ENCODE peak calls at places on chromosomes 1 and 21, in nine cellular contexts. K is H1; H is lower lobe of right lung; I is fibroblast of lung; Z is endodermal cell; V is tibial nerve; A is WERI-Rb-1; U is body of pancreas; M is CD4-positive, alpha-beta T cell. Q is an unnamed sample.

GRCh38 chr1:183635112-183635605 is 424 bp downstream of the ARPC5 start:
- DNase-seq in K (no peak), H (peak), I (no peak), Z (no peak), V (no peak), A (no peak), U (peak), M (peak), Q (peak)

GRCh38 chr1:42152119-42152518 is 1.1 kb upstream of the GUCA2B start:
- DNase-seq in K (no peak), H (no peak), I (no peak), Z (no peak), V (no peak), A (no peak), U (peak), M (no peak), Q (peak)

GRCh38 chr1:30189818-30190480 is 533.4 kb downstream of the MATN1 start:
- DNase-seq in K (no peak), H (no peak), I (no peak), Z (no peak), V (no peak), A (peak), U (no peak), M (no peak), Q (no peak)

GRCh38 chr1:151790940-151791651 is 796 bp upstream of the TDRKH start:
- DNase-seq in K (no peak), H (peak), I (no peak), Z (peak), V (no peak), A (peak), U (no peak), M (no peak), Q (no peak)

GRCh38 chr1:118991448-118991847 is 3.3 kb upstream of the TBX15 start:
- DNase-seq in K (no peak), H (no peak), I (no peak), Z (no peak), V (no peak), A (no peak), U (no peak), M (no peak), Q (no peak)

GRCh38 chr1:54144366-54144765 is 8.4 kb downstream of the CDCP2 start:
- DNase-seq in K (no peak), H (no peak), I (no peak), Z (no peak), V (no peak), A (no peak), U (no peak), M (no peak), Q (no peak)

GRCh38 chr21:29413683-29414082 is 115.0 kb downstream of the BACH1 start:
- DNase-seq in K (no peak), H (no peak), I (no peak), Z (no peak), V (no peak), A (no peak), U (no peak), M (no peak), Q (no peak)

GRCh38 chr1:241608379-241609033 is 31.7 kb downstream of the CHML start:
- DNase-seq in K (no peak), H (no peak), I (peak), Z (no peak), V (no peak), A (no peak), U (no peak), M (no peak), Q (no peak)

GRCh38 chr1:241614144-241614543 is 26.0 kb downstream of the CHML start:
- DNase-seq in K (no peak), H (no peak), I (no peak), Z (no peak), V (no peak), A (no peak), U (no peak), M (no peak), Q (no peak)

GRCh38 chr1:27727126-27727525 is 1.4 kb downstream of the FAM76A start:
- DNase-seq in K (no peak), H (no peak), I (peak), Z (no peak), V (no peak), A (no peak), U (no peak), M (no peak), Q (no peak)

GRCh38 chr1:225906467-225906866 is 17.5 kb upstream of the LEFTY1 start:
- DNase-seq in K (no peak), H (no peak), I (no peak), Z (peak), V (no peak), A (no peak), U (no peak), M (no peak), Q (no peak)

GRCh38 chr1:207317561-207317960 is 3.9 kb upstream of the CD55 start:
- DNase-seq in K (no peak), H (no peak), I (no peak), Z (no peak), V (no peak), A (no peak), U (no peak), M (no peak), Q (no peak)

GRCh38 chr1:159867322-159868064 is 5.0 kb upstream of the VSIG8 start:
- DNase-seq in K (no peak), H (peak), I (peak), Z (peak), V (no peak), A (peak), U (peak), M (no peak), Q (no peak)

GRCh38 chr1:177786346-177786745 is 183.5 kb downstream of the SEC16B start:
- DNase-seq in K (no peak), H (no peak), I (no peak), Z (no peak), V (no peak), A (no peak), U (no peak), M (no peak), Q (no peak)

GRCh38 chr1:201279313-201279712 is 4.0 kb upstream of the PKP1 start:
- DNase-seq in K (no peak), H (no peak), I (peak), Z (no peak), V (peak), A (no peak), U (no peak), M (no peak), Q (no peak)

GRCh38 chr1:161228032-161228431 is 2.2 kb downstream of the TOMM40L start:
- DNase-seq in K (no peak), H (no peak), I (no peak), Z (no peak), V (no peak), A (no peak), U (no peak), M (no peak), Q (peak)

GRCh38 chr21:38982804-38983203 is 177.1 kb downstream of the ETS2 start:
- DNase-seq in K (no peak), H (no peak), I (no peak), Z (no peak), V (no peak), A (no peak), U (no peak), M (no peak), Q (no peak)

GRCh38 chr1:23904748-23905357 is 8.3 kb downstream of the CNR2 start:
- DNase-seq in K (no peak), H (no peak), I (no peak), Z (no peak), V (no peak), A (no peak), U (no peak), M (no peak), Q (no peak)

GRCh38 chr1:181640959-181641358 is 157.6 kb downstream of the CACNA1E start:
- DNase-seq in K (no peak), H (no peak), I (no peak), Z (no peak), V (no peak), A (no peak), U (no peak), M (no peak), Q (no peak)

GRCh38 chr1:228154021-228154684 is 4.4 kb downstream of the GJC2 start:
- DNase-seq in K (no peak), H (peak), I (no peak), Z (no peak), V (peak), A (no peak), U (no peak), M (no peak), Q (peak)

GRCh38 chr1:45945426-45945825 is 142.0 kb downstream of the MAST2 start:
- DNase-seq in K (no peak), H (no peak), I (peak), Z (no peak), V (no peak), A (no peak), U (peak), M (no peak), Q (peak)

GRCh38 chr1:183418696-183419095 is 516 bp upstream of the NMNAT2 start:
- DNase-seq in K (no peak), H (no peak), I (no peak), Z (no peak), V (no peak), A (no peak), U (no peak), M (no peak), Q (no peak)

GRCh38 chr1:58982259-58982998 is 198.6 kb upstream of the JUN start:
- DNase-seq in K (no peak), H (no peak), I (no peak), Z (peak), V (peak), A (peak), U (peak), M (no peak), Q (no peak)

GRCh38 chr21:20856926-20857325 is 141.3 kb upstream of the NCAM2 start:
- DNase-seq in K (no peak), H (no peak), I (no peak), Z (peak), V (no peak), A (no peak), U (no peak), M (no peak), Q (no peak)

GRCh38 chr1:212488436-212489283 is 55.9 kb downstream of the NENF start:
- DNase-seq in K (no peak), H (no peak), I (peak), Z (peak), V (peak), A (no peak), U (peak), M (no peak), Q (peak)

GRCh38 chr1:71438626-71439025 is 357.8 kb upstream of the ZRANB2 start:
- DNase-seq in K (no peak), H (no peak), I (no peak), Z (no peak), V (no peak), A (no peak), U (no peak), M (no peak), Q (no peak)

GRCh38 chr1:168879906-168880734 is 151.1 kb upstream of the DPT start:
- DNase-seq in K (no peak), H (no peak), I (peak), Z (peak), V (no peak), A (peak), U (peak), M (no peak), Q (peak)

GRCh38 chr1:21669287-21670058 is at the start of gene RAP1GAP:
- DNase-seq in K (no peak), H (peak), I (no peak), Z (peak), V (no peak), A (peak), U (peak), M (no peak), Q (no peak)

GRCh38 chr21:29465528-29465927 is 166.8 kb downstream of the BACH1 start:
- DNase-seq in K (no peak), H (no peak), I (no peak), Z (no peak), V (no peak), A (no peak), U (no peak), M (no peak), Q (no peak)

GRCh38 chr1:243944429-243945160 is 94.6 kb upstream of the AKT3 start:
- DNase-seq in K (peak), H (no peak), I (peak), Z (peak), V (no peak), A (no peak), U (peak), M (no peak), Q (no peak)

GRCh38 chr1:14735861-14736260 is 137.4 kb downstream of the KAZN start:
- DNase-seq in K (no peak), H (no peak), I (no peak), Z (no peak), V (no peak), A (no peak), U (no peak), M (no peak), Q (no peak)

GRCh38 chr1:6152882-6153281 is 27.2 kb downstream of the CHD5 start:
- DNase-seq in K (no peak), H (no peak), I (no peak), Z (no peak), V (no peak), A (no peak), U (no peak), M (no peak), Q (no peak)

GRCh38 chr21:34367320-34367935 is 3.6 kb downstream of the KCNE2 start:
- DNase-seq in K (no peak), H (no peak), I (peak), Z (peak), V (no peak), A (peak), U (peak), M (no peak), Q (no peak)

GRCh38 chr1:235500971-235501540 is 3.2 kb downstream of the B3GALNT2 start:
- DNase-seq in K (no peak), H (no peak), I (no peak), Z (no peak), V (no peak), A (no peak), U (no peak), M (no peak), Q (no peak)

GRCh38 chr1:3133671-3134070 is 64.7 kb downstream of the PRDM16 start:
- DNase-seq in K (no peak), H (peak), I (no peak), Z (no peak), V (no peak), A (no peak), U (peak), M (no peak), Q (no peak)

GRCh38 chr1:9183898-9184297 is 50.7 kb upstream of the H6PD start:
- DNase-seq in K (no peak), H (no peak), I (no peak), Z (no peak), V (no peak), A (no peak), U (no peak), M (no peak), Q (no peak)

GRCh38 chr1:30887485-30888315 is 20.9 kb downstream of the SDC3 start:
- DNase-seq in K (no peak), H (no peak), I (peak), Z (peak), V (no peak), A (no peak), U (no peak), M (no peak), Q (no peak)

GRCh38 chr1:53737648-53738204 is 1.2 kb downstream of the GLIS1 start:
- DNase-seq in K (no peak), H (no peak), I (peak), Z (peak), V (no peak), A (no peak), U (no peak), M (no peak), Q (no peak)

GRCh38 chr1:202616355-202616910 is 93.8 kb downstream of the SYT2 start:
- DNase-seq in K (no peak), H (no peak), I (no peak), Z (no peak), V (no peak), A (no peak), U (no peak), M (no peak), Q (no peak)

DNA sequence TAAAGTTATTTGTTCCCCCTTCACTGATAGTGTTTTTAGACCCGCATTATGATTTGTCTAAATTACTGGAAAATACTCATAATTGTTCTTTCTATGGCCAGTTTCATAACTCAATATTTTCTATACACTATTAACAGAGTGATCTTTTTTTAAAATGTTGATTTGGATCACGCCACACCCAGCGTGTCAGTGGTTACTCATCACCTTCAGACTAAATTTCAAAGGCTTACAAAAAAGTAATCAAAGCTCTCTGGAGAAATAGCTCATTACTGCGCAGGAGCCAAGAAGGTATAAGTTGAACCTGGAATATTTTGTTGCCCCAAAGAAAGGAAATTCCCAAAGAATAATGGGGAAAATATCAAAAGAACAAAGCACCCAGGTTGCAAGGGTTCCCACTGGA is 104.9 kb downstream of the EVI5 start:
- DNase-seq in K (no peak), H (no peak), I (no peak), Z (no peak), V (no peak), A (no peak), U (no peak), M (no peak), Q (no peak)
- H3K27ac ChIP-seq in K (no peak), H (no peak), I (no peak), Z (no peak), V (no peak), A (no peak), U (no peak), M (no peak), Q (no peak)

DNA sequence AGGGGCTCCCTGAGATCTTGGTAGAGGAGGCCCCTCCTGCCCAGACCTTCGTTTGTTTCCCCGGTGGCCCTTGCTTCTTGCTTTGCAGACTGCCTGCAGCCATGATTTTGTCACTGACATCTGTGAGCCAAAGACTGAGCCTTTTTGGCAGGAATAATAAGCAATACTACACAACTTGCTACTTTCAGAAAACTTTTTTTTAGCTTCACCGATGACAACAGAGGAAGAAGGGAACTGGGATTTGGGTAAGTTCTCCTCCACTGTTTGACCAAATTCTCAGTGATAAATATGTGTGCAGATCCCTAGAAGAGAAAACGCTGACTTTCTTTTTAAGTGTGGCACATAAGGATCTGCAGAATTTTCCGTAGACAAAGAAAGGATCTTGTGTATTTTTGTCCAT is 11.7 kb upstream of the CD101 start:
- DNase-seq in K (no peak), H (no peak), I (no peak), Z (no peak), V (no peak), A (no peak), U (no peak), M (no peak), Q (no peak)
- H3K27ac ChIP-seq in K (no peak), H (peak), I (no peak), Z (no peak), V (no peak), A (no peak), U (peak), M (no peak), Q (no peak)

GRCh38 chr1:65279092-65279448 is 30.3 kb upstream of the DNAJC6 start:
- DNase-seq in K (no peak), H (no peak), I (peak), Z (peak), V (no peak), A (no peak), U (no peak), M (no peak), Q (no peak)
- H3K27ac ChIP-seq in K (no peak), H (no peak), I (no peak), Z (no peak), V (no peak), A (no peak), U (no peak), M (no peak), Q (no peak)

GRCh38 chr1:167775178-167775577 is 53.4 kb downstream of the MPZL1 start:
- DNase-seq in K (no peak), H (no peak), I (no peak), Z (no peak), V (no peak), A (no peak), U (no peak), M (no peak), Q (no peak)

GRCh38 chr1:167776616-167777252 is 55.0 kb downstream of the MPZL1 start:
- DNase-seq in K (no peak), H (no peak), I (no peak), Z (no peak), V (no peak), A (no peak), U (no peak), M (no peak), Q (no peak)

GRCh38 chr1:167776151-167776550 is 54.4 kb downstream of the MPZL1 start:
- DNase-seq in K (no peak), H (no peak), I (no peak), Z (no peak), V (no peak), A (no peak), U (no peak), M (no peak), Q (no peak)

GRCh38 chr1:167774710-167775109 is 52.9 kb downstream of the MPZL1 start:
- DNase-seq in K (no peak), H (no peak), I (no peak), Z (no peak), V (no peak), A (no peak), U (no peak), M (no peak), Q (no peak)

GRCh38 chr1:167777253-167777618 is 55.5 kb downstream of the MPZL1 start:
- DNase-seq in K (no peak), H (no peak), I (no peak), Z (no peak), V (no peak), A (no peak), U (no peak), M (no peak), Q (no peak)
- H3K27ac ChIP-seq in K (no peak), H (no peak), I (no peak), Z (no peak), V (no peak), A (no peak), U (no peak), M (no peak), Q (no peak)

DNA sequence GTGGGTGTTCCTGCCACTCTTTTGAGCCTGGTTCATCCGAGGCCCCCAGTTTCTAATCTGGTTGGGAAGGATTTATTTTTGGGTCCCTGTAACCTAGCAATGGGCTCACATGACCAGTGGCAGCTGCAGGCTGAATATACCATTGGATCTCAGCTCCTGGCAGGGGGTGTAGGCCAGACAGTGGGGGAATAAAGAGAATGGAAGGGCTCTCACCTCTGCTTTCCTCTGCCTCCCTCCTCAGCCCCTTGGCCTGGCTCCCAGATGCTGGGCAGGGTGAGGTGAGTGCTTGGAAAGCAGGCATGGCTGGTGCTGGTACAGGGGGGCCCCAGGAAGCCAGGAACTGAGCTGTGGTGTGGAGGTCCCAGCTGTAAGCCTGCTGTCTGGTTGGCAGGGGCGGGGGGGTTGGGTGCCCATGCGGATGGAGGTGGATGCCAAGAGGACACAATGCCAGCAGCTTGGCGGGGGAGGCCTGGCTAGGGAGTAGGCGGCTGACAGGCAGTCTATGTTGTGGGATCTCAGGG is 3.6 kb upstream of the GPR61 start:
- DNase-seq in K (no peak), H (no peak), I (no peak), Z (no peak), V (no peak), A (peak), U (no peak), M (no peak), Q (no peak)
- H3K27ac ChIP-seq in K (no peak), H (no peak), I (no peak), Z (no peak), V (no peak), A (peak), U (no peak), M (no peak), Q (no peak)

GRCh38 chr21:42527489-42528158 is 14.0 kb downstream of the SLC37A1 start:
- DNase-seq in K (no peak), H (no peak), I (no peak), Z (no peak), V (no peak), A (no peak), U (no peak), M (peak), Q (no peak)
- H3K27ac ChIP-seq in K (no peak), H (peak), I (no peak), Z (no peak), V (no peak), A (no peak), U (no peak), M (peak), Q (no peak)